ENCODE peak calls at places on chromosomes 5 and 9, in six cellular contexts. E is fibroblast of pulmonary artery; R is activated T-cell treated with anti-CD3 and anti-CD28 coated beads, Interleukin-2, amount 50 U/mL, for 4 hours; T is anterior cingulate cortex; L is activated CD8-positive, alpha-beta memory T cell treated with anti-CD3 and anti-CD28 coated beads, Interleukin-2, amount 50 U/mL, for 4 hours; X is Right ventricle myocardium superior. F is an unnamed sample.

GRCh38 chr9:36659500-36659899 is 86.8 kb downstream of the MELK start:
- DNase-seq in E (no peak), R (no peak), T (no peak), L (no peak), X (no peak), F (no peak)

GRCh38 chr5:137822158-137822764 is 45.4 kb upstream of the MYOT start:
- DNase-seq in E (peak), R (no peak), T (no peak), L (no peak), X (no peak), F (no peak)

GRCh38 chr5:112420111-112420864 is 1.2 kb upstream of the EPB41L4A start:
- DNase-seq in E (peak), R (no peak), T (peak), L (no peak), X (peak), F (no peak)

GRCh38 chr5:82332064-82332855 is 54.1 kb upstream of the RPS23 start:
- DNase-seq in E (no peak), R (no peak), T (no peak), L (no peak), X (no peak), F (no peak)

GRCh38 chr5:142387022-142387682 is 62.3 kb upstream of the SPRY4 start:
- DNase-seq in E (no peak), R (no peak), T (no peak), L (no peak), X (no peak), F (no peak)

GRCh38 chr5:77935516-77936364 is 159.6 kb upstream of the TBCA start:
- DNase-seq in E (peak), R (no peak), T (no peak), L (no peak), X (no peak), F (no peak)

GRCh38 chr5:175652741-175653663 is 4.9 kb upstream of the HRH2 start:
- DNase-seq in E (no peak), R (peak), T (no peak), L (peak), X (no peak), F (peak)

GRCh38 chr5:83493644-83494043 is 22.1 kb downstream of the VCAN start:
- DNase-seq in E (no peak), R (no peak), T (no peak), L (no peak), X (no peak), F (no peak)

GRCh38 chr5:164809831-164810230 is 1304.4 kb downstream of the MAT2B start:
- DNase-seq in E (no peak), R (no peak), T (no peak), L (no peak), X (no peak), F (no peak)

GRCh38 chr5:1497271-1497777 is 26.4 kb downstream of the LPCAT1 start:
- DNase-seq in E (no peak), R (no peak), T (no peak), L (no peak), X (no peak), F (no peak)